ENCODE peak calls at places on chromosomes 16 and 17, in nine cellular contexts. W is K562, Q is OCI-LY7, A is B cell, S is breast epithelium, U is cardiac muscle cell, I is lung, L is HFFc6, V is Calu3. Z is an unnamed sample.

GRCh38 chr16:86984975-86985655 is 332.1 kb downstream of the C16orf95 start:
- DNase-seq in U (no peak), S (no peak), A (no peak), V (no peak), I (no peak), Q (no peak), W (no peak), L (no peak), Z (no peak)

GRCh38 chr17:41553176-41553575 is 18.7 kb downstream of the KRT9 start:
- DNase-seq in V (no peak), S (no peak), I (no peak), A (no peak), L (peak; percentile 20), W (no peak), Q (no peak), U (no peak), Z (no peak)

GRCh38 chr17:50947844-50948514 is 81.8 kb upstream of the TOB1 start:
- DNase-seq in W (no peak), Q (no peak), S (peak; percentile 76), I (peak; percentile 76), V (peak; percentile 95), U (no peak), L (no peak), A (peak; percentile 10), Z (peak; percentile 8)

GRCh38 chr16:49947907-49948678 is 76.9 kb upstream of the CNEP1R1 start:
- DNase-seq in U (no peak), A (no peak), V (no peak), Q (no peak), W (no peak), L (no peak), I (no peak), S (no peak), Z (no peak)

GRCh38 chr17:44960654-44961053 is 7.4 kb downstream of the C1QL1 start:
- DNase-seq in A (no peak), U (no peak), S (no peak), W (no peak), L (no peak), Q (no peak), I (peak; percentile 54), V (peak; percentile 39), Z (no peak)

GRCh38 chr17:81428121-81428515 is 32.9 kb downstream of the BAHCC1 start:
- DNase-seq in L (no peak), I (no peak), V (peak; percentile 44), U (no peak), W (no peak), Q (no peak), S (no peak), A (no peak), Z (no peak)

GRCh38 chr17:42193216-42194132 is 820 bp downstream of the GHDC start:
- DNase-seq in W (no peak), Q (peak; percentile 28), V (no peak), S (no peak), I (no peak), L (no peak), U (no peak), A (no peak), Z (no peak)

GRCh38 chr17:45784583-45785372 is 658 bp downstream of the CRHR1 start:
- DNase-seq in I (no peak), W (peak; percentile 69), L (no peak), A (peak; percentile 81), Q (no peak), V (peak; percentile 67), S (no peak), U (peak; percentile 30), Z (peak; percentile 78)

DNA sequence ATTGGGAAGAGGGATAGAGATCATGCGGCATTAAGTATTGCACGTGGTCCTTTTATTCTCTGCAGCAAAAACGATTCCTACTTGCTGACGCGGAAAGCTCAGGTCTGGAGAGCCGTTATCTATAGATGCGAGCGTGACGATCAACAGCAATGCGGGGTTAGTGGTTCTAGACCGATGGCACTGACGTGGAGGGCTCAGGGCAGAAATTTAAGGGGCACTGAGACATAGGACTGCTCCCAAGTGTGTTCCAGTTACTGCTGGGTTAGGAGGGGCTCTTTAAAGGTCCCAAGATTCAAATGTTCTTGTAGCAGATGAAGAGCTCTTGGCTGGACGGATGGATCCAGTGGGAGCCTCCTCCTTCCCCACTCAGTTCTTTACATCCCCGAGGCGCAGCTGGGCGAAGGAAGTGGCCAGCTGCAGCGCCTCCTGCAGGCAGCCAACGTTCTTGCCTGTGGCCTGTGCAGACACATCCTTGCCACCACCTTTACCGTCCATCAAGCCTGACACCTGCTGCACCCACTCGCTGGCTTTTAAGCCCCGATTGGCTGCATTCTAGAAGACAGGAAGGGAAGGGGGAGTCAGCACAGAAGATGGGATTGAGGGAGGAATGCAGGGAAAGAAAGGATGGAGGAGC is 732 bp upstream of the EXOSC6 start:
- DNase-seq in I (no peak), L (no peak), Q (peak; percentile 13), V (peak; percentile 32), W (peak; percentile 39), S (no peak), A (no peak), U (peak; percentile 15), Z (no peak)
- TF ChIP-seq CTCF in I (no peak), L (peak; percentile 65), Q (peak; percentile 71), V (peak; percentile 36), W (peak; percentile 76), S (no peak), A (no peak), U (peak; percentile 51), Z (peak; percentile 44)

DNA sequence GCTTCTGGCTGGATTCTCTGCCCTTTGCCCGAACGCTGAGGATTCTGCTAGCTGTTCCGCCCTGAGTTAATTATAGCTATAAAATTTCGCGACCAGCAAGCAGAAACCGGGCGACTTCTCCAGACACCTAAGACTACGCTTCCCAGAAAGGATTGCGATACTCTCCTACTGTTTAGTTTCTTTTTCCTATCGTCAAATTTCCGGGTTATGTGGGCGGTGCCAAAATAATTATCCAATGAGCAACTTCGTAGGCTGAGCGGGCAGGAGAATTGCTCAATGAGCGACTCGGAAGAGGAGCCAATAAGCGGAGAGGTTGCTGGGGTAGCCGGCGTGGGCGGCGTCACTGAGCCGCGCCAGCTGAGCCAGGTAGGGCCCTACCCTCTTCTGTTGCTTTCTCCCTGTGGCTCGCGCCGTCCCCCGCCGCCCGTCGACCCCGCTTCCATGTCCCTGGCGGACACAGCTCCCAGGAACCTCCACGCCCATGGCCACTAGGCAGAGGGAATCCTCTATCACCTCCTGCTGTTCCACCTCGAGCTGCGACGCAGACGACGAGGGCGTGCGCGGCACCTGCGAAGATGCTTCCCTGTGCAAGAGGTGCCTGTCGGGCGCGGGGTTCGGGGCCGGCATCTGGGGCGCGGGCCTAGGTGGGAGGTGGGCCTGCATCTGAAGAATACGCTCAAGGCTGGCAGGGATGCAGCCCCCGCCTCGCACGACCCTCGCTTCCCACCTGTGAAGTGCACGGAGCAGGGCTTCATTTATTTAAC is at the start of gene LCMT1:
- DNase-seq in Q (peak; percentile 98), V (peak; percentile 92), A (peak; percentile 93), W (peak; percentile 97), I (peak; percentile 96), S (peak; percentile 96), U (peak; percentile 98), L (peak; percentile 98), Z (peak; percentile 93)
- TF ChIP-seq CTCF in Q (no peak), V (no peak), A (no peak), W (no peak), I (no peak), S (no peak), U (peak; percentile 9), L (no peak), Z (no peak)

GRCh38 chr16:74987027-74987681 is 2.2 kb upstream of the WDR59 start:
- DNase-seq in Q (no peak), L (no peak), S (no peak), U (no peak), A (no peak), V (no peak), W (no peak), I (no peak), Z (no peak)

GRCh38 chr16:74991593-74992403 is 6.9 kb upstream of the WDR59 start:
- DNase-seq in W (peak; percentile 68), A (no peak), V (no peak), L (no peak), U (peak; percentile 27), Q (no peak), I (no peak), S (no peak), Z (no peak)

GRCh38 chr16:74990832-74991231 is 5.9 kb upstream of the WDR59 start:
- DNase-seq in W (no peak), V (no peak), Q (no peak), U (no peak), A (no peak), I (no peak), S (no peak), L (no peak), Z (no peak)

GRCh38 chr16:74995986-74996385 is 2.8 kb upstream of the ZNRF1 start:
- DNase-seq in L (no peak), A (no peak), I (no peak), W (no peak), U (no peak), S (no peak), V (no peak), Q (no peak), Z (no peak)

DNA sequence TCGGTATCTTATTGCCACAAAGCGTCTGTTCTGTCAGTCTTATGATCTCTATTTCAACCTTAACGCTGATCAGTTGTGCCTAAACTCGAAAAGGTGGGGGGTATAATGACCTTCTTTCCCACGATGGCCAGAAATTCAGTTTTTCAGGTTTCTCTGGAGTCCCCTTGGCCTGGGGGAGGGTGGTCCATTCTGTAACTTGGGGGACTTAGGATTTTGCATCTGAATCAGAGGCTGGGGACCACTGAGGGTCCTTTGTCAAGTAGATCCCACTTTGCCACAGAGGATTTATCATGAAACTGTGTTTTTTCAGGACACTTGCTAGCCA is 6.3 kb upstream of the WDR59 start:
- DNase-seq in U (no peak), L (no peak), I (no peak), A (no peak), V (no peak), Q (no peak), S (no peak), W (no peak), Z (no peak)
- TF ChIP-seq CTCF in U (no peak), L (no peak), I (no peak), A (no peak), V (no peak), Q (no peak), S (no peak), W (no peak), Z (no peak)

GRCh38 chr16:69310479-69311114 is 553 bp upstream of the VPS4A start:
- DNase-seq in W (no peak), L (no peak), S (no peak), V (no peak), U (no peak), I (no peak), A (no peak), Q (no peak), Z (no peak)

GRCh38 chr16:69306031-69306430 is 5.1 kb upstream of the VPS4A start:
- DNase-seq in U (no peak), V (no peak), A (no peak), S (no peak), W (no peak), L (no peak), Q (no peak), I (no peak), Z (no peak)

GRCh38 chr16:69307091-69307490 is 4.1 kb upstream of the VPS4A start:
- DNase-seq in I (no peak), V (no peak), U (no peak), A (no peak), S (no peak), L (no peak), Q (no peak), W (no peak), Z (no peak)

GRCh38 chr16:69309316-69309715 is 1.8 kb upstream of the VPS4A start:
- DNase-seq in I (no peak), S (no peak), U (no peak), V (no peak), A (no peak), W (no peak), L (no peak), Q (no peak), Z (no peak)

DNA sequence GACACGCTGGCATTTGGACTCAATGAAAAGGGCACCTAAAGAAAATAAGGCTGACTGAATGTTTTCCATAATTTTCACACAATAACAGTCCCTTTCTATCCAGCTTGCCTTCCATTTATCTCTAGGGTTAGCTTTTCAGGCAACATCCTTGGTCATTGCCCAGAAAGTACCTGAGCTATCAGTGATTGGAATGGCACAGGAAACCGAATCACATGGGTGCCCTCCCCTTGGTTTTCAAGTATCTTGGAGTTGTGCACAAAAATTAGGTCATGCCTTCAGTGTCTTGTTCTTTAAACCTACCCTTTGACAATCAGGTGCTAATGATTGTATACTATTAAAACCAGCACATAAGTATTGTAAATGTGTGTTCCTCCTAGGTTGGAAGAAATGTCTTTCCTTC is 3.3 kb upstream of the VPS4A start:
- DNase-seq in S (no peak), Q (no peak), W (no peak), I (no peak), L (no peak), U (no peak), V (no peak), A (no peak), Z (no peak)
- TF ChIP-seq CTCF in S (no peak), Q (no peak), W (no peak), I (no peak), L (no peak), U (no peak), V (no peak), A (no peak), Z (no peak)